ENCODE peak calls at places on chromosome 10, in five cellular contexts. W, K, V, A and L are unnamed samples.

GRCh38 chr10:53839437-53840039 is 961.5 kb downstream of the PCDH15 start:
- DNase-seq in W (peak; percentile 13), K (no peak), V (peak; percentile 39), A (no peak), L (no peak)

GRCh38 chr10:13481690-13482089 is 47.1 kb downstream of the BEND7 start:
- DNase-seq in W (no peak), K (no peak), V (no peak), A (no peak), L (no peak)

GRCh38 chr10:78992333-78992732 is 76.4 kb upstream of the ZMIZ1 start:
- DNase-seq in W (no peak), K (no peak), V (no peak), A (no peak), L (no peak)

GRCh38 chr10:110777017-110777416 is 94.7 kb upstream of the PDCD4 start:
- DNase-seq in W (no peak), K (no peak), V (no peak), A (no peak), L (no peak)

GRCh38 chr10:101308051-101308450 is 45.9 kb upstream of the BTRC start:
- DNase-seq in W (no peak), K (no peak), V (no peak), A (no peak), L (no peak)

GRCh38 chr10:113059001-113059780 is 109.1 kb downstream of the TCF7L2 start:
- DNase-seq in W (peak; percentile 77), K (peak; percentile 50), V (peak; percentile 73), A (no peak), L (peak; percentile 10)

GRCh38 chr10:3225589-3225988 is 53.0 kb upstream of the PITRM1 start:
- DNase-seq in W (peak; percentile 72), K (peak; percentile 74), V (peak; percentile 78), A (no peak), L (no peak)

GRCh38 chr10:61975107-61975932 is 73.8 kb downstream of the ARID5B start:
- DNase-seq in W (peak; percentile 73), K (peak; percentile 88), V (peak; percentile 86), A (no peak), L (no peak)

GRCh38 chr10:104664205-104664604 is 23.1 kb downstream of the SORCS3 start:
- DNase-seq in W (no peak), K (no peak), V (no peak), A (no peak), L (no peak)

GRCh38 chr10:69087600-69088470 is at the start of gene SRGN:
- DNase-seq in W (peak; percentile 28), K (peak; percentile 87), V (peak; percentile 98), A (no peak), L (no peak)

GRCh38 chr10:60140681-60141632 is 234.6 kb upstream of the CCDC6 start:
- DNase-seq in W (no peak), K (no peak), V (peak; percentile 33), A (peak; percentile 60), L (no peak)

GRCh38 chr10:131638481-131639278 is 262.1 kb upstream of the PPP2R2D start:
- DNase-seq in W (no peak), K (no peak), V (no peak), A (no peak), L (no peak)

GRCh38 chr10:44392420-44392819 is 7.5 kb upstream of the CXCL12 start:
- DNase-seq in W (no peak), K (no peak), V (no peak), A (no peak), L (no peak)